ENCODE peak calls at places on chromosomes 2 and 18, in five cellular contexts. One of them, this sample, is unnamed.

GRCh38 chr2:101699191-101699938 is 1.9 kb downstream of the MAP4K4 start:
- DNase-seq in K562: no peak
- DNase-seq in HepG2: no peak
- DNase-seq in GM12878: no peak
- DNase-seq in HCT116: no peak
- DNase-seq in this sample: no peak

GRCh38 chr2:24203029-24203786 is 28.4 kb downstream of the FAM228A start:
- DNase-seq in K562: no peak
- DNase-seq in HepG2: no peak
- DNase-seq in GM12878: no peak
- DNase-seq in HCT116: no peak
- DNase-seq in this sample: no peak

GRCh38 chr18:63681449-63682381 is 20.0 kb upstream of the SERPINB3 start:
- DNase-seq in K562: no peak
- DNase-seq in HepG2: peak; percentile 6
- DNase-seq in GM12878: no peak
- DNase-seq in HCT116: no peak
- DNase-seq in this sample: no peak

GRCh38 chr18:56038258-56039030 is 450.5 kb upstream of the TCF4 start:
- DNase-seq in K562: no peak
- DNase-seq in HepG2: no peak
- DNase-seq in GM12878: no peak
- DNase-seq in HCT116: no peak
- DNase-seq in this sample: no peak

GRCh38 chr18:37343542-37343851 is 222.1 kb downstream of the CELF4 start:
- DNase-seq in K562: no peak
- DNase-seq in HepG2: no peak
- DNase-seq in GM12878: no peak
- DNase-seq in HCT116: no peak
- DNase-seq in this sample: no peak

GRCh38 chr2:85413592-85414421 is 3.6 kb upstream of the CAPG start:
- DNase-seq in K562: peak; percentile 83
- DNase-seq in HepG2: no peak
- DNase-seq in GM12878: no peak
- DNase-seq in HCT116: no peak
- DNase-seq in this sample: no peak

GRCh38 chr2:50126845-50127244 is 905.1 kb downstream of the NRXN1 start:
- DNase-seq in K562: no peak
- DNase-seq in HepG2: no peak
- DNase-seq in GM12878: no peak
- DNase-seq in HCT116: no peak
- DNase-seq in this sample: no peak

GRCh38 chr18:73235491-73235890 is 367.7 kb upstream of the NETO1 start:
- DNase-seq in K562: no peak
- DNase-seq in HepG2: peak; percentile 2
- DNase-seq in GM12878: peak; percentile 11
- DNase-seq in HCT116: no peak
- DNase-seq in this sample: no peak

GRCh38 chr2:32702303-32703064 is 74.6 kb downstream of the TTC27 start:
- DNase-seq in K562: no peak
- DNase-seq in HepG2: no peak
- DNase-seq in GM12878: no peak
- DNase-seq in HCT116: no peak
- DNase-seq in this sample: no peak

GRCh38 chr2:185790361-185790760 is 51.8 kb downstream of the FSIP2 start:
- DNase-seq in K562: no peak
- DNase-seq in HepG2: no peak
- DNase-seq in GM12878: no peak
- DNase-seq in HCT116: no peak
- DNase-seq in this sample: no peak

GRCh38 chr18:46250084-46250811 is 146.1 kb downstream of the HAUS1 start:
- DNase-seq in K562: no peak
- DNase-seq in HepG2: no peak
- DNase-seq in GM12878: peak; percentile 92
- DNase-seq in HCT116: peak; percentile 49
- DNase-seq in this sample: no peak

GRCh38 chr18:77249583-77250500 is at the start of gene GALR1:
- DNase-seq in K562: no peak
- DNase-seq in HepG2: no peak
- DNase-seq in GM12878: no peak
- DNase-seq in HCT116: no peak
- DNase-seq in this sample: no peak

GRCh38 chr2:30368258-30368657 is 78.8 kb upstream of the LCLAT1 start:
- DNase-seq in K562: no peak
- DNase-seq in HepG2: no peak
- DNase-seq in GM12878: no peak
- DNase-seq in HCT116: no peak
- DNase-seq in this sample: no peak

GRCh38 chr2:73266061-73266891 is 18.0 kb downstream of the FBXO41 start:
- DNase-seq in K562: no peak
- DNase-seq in HepG2: no peak
- DNase-seq in GM12878: no peak
- DNase-seq in HCT116: no peak
- DNase-seq in this sample: no peak

GRCh38 chr2:40516604-40517003 is 64.7 kb upstream of the SLC8A1 start:
- DNase-seq in K562: no peak
- DNase-seq in HepG2: no peak
- DNase-seq in GM12878: no peak
- DNase-seq in HCT116: no peak
- DNase-seq in this sample: no peak

GRCh38 chr2:164697688-164698290 is 76.5 kb upstream of the GRB14 start:
- DNase-seq in K562: no peak
- DNase-seq in HepG2: peak; percentile 61
- DNase-seq in GM12878: no peak
- DNase-seq in HCT116: peak; percentile 6
- DNase-seq in this sample: no peak

GRCh38 chr2:101406867-101407266 is 19.6 kb upstream of the CREG2 start:
- DNase-seq in K562: no peak
- DNase-seq in HepG2: no peak
- DNase-seq in GM12878: no peak
- DNase-seq in HCT116: no peak
- DNase-seq in this sample: no peak

GRCh38 chr2:77161009-77161408 is 361.2 kb downstream of the LRRTM4 start:
- DNase-seq in K562: no peak
- DNase-seq in HepG2: peak; percentile 50
- DNase-seq in GM12878: no peak
- DNase-seq in HCT116: no peak
- DNase-seq in this sample: no peak

GRCh38 chr2:27855476-27855875 is 34.7 kb downstream of the RBKS start:
- DNase-seq in K562: no peak
- DNase-seq in HepG2: no peak
- DNase-seq in GM12878: no peak
- DNase-seq in HCT116: no peak
- DNase-seq in this sample: no peak

GRCh38 chr2:238884812-238885408 is 37.0 kb downstream of the TWIST2 start:
- DNase-seq in K562: no peak
- DNase-seq in HepG2: no peak
- DNase-seq in GM12878: no peak
- DNase-seq in HCT116: no peak
- DNase-seq in this sample: no peak

GRCh38 chr2:112065966-112066365 is 10.9 kb downstream of the TMEM87B start:
- DNase-seq in K562: no peak
- DNase-seq in HepG2: no peak
- DNase-seq in GM12878: no peak
- DNase-seq in HCT116: no peak
- DNase-seq in this sample: no peak

GRCh38 chr2:39902103-39902502 is 123.0 kb upstream of the THUMPD2 start:
- DNase-seq in K562: no peak
- DNase-seq in HepG2: no peak
- DNase-seq in GM12878: no peak
- DNase-seq in HCT116: no peak
- DNase-seq in this sample: no peak

GRCh38 chr18:36191286-36191685 is 4.0 kb downstream of the MOCOS start:
- DNase-seq in K562: no peak
- DNase-seq in HepG2: no peak
- DNase-seq in GM12878: no peak
- DNase-seq in HCT116: no peak
- DNase-seq in this sample: no peak

GRCh38 chr2:49687873-49688272 is 533.6 kb upstream of the FSHR start:
- DNase-seq in K562: no peak
- DNase-seq in HepG2: no peak
- DNase-seq in GM12878: no peak
- DNase-seq in HCT116: no peak
- DNase-seq in this sample: no peak

GRCh38 chr18:22846088-22846683 is 86.9 kb upstream of the RBBP8 start:
- DNase-seq in K562: peak; percentile 30
- DNase-seq in HepG2: peak; percentile 21
- DNase-seq in GM12878: no peak
- DNase-seq in HCT116: peak; percentile 21
- DNase-seq in this sample: no peak

GRCh38 chr2:121965666-121966065 is 210.2 kb downstream of the TSN start:
- DNase-seq in K562: no peak
- DNase-seq in HepG2: no peak
- DNase-seq in GM12878: no peak
- DNase-seq in HCT116: no peak
- DNase-seq in this sample: no peak

GRCh38 chr2:76980067-76980466 is 542.1 kb downstream of the LRRTM4 start:
- DNase-seq in K562: no peak
- DNase-seq in HepG2: no peak
- DNase-seq in GM12878: no peak
- DNase-seq in HCT116: no peak
- DNase-seq in this sample: no peak

GRCh38 chr2:128036748-128037607 is 9.1 kb upstream of the SAP130 start:
- DNase-seq in K562: no peak
- DNase-seq in HepG2: no peak
- DNase-seq in GM12878: no peak
- DNase-seq in HCT116: no peak
- DNase-seq in this sample: no peak

GRCh38 chr2:43127941-43128561 is 98.4 kb downstream of the ZFP36L2 start:
- DNase-seq in K562: no peak
- DNase-seq in HepG2: no peak
- DNase-seq in GM12878: no peak
- DNase-seq in HCT116: no peak
- DNase-seq in this sample: no peak
- H3K4me1 ChIP-seq in K562: peaks cover 18% of the 10 kb centered on the region
- H3K4me1 ChIP-seq in HepG2: peaks cover 61% of the 10 kb centered on the region
- H3K4me1 ChIP-seq in GM12878: peaks cover 21% of the 10 kb centered on the region
- H3K4me1 ChIP-seq in HCT116: peaks cover 23% of the 10 kb centered on the region
- H3K4me1 ChIP-seq in this sample: peaks cover 14% of the 10 kb centered on the region

GRCh38 chr2:96526615-96527014 is 9.9 kb upstream of the ARID5A start:
- DNase-seq in K562: no peak
- DNase-seq in HepG2: no peak
- DNase-seq in GM12878: no peak
- DNase-seq in HCT116: no peak
- DNase-seq in this sample: no peak
- H3K4me3 ChIP-seq in K562: no peak overlapping the region
- H3K4me3 ChIP-seq in HepG2: no peak overlapping the region
- H3K4me3 ChIP-seq in GM12878: peak overlapping the region; percentile 28
- H3K4me3 ChIP-seq in HCT116: no peak overlapping the region
- H3K4me3 ChIP-seq in this sample: no peak overlapping the region

GRCh38 chr2:72145658-72146329 is 1.9 kb downstream of the CYP26B1 start:
- DNase-seq in K562: no peak
- DNase-seq in HepG2: no peak
- DNase-seq in GM12878: no peak
- DNase-seq in HCT116: no peak
- DNase-seq in this sample: no peak

GRCh38 chr2:72144412-72144745 is 3.3 kb downstream of the CYP26B1 start:
- DNase-seq in K562: no peak
- DNase-seq in HepG2: no peak
- DNase-seq in GM12878: no peak
- DNase-seq in HCT116: no peak
- DNase-seq in this sample: no peak

GRCh38 chr2:72143441-72144356 is 4.0 kb downstream of the CYP26B1 start:
- DNase-seq in K562: no peak
- DNase-seq in HepG2: no peak
- DNase-seq in GM12878: no peak
- DNase-seq in HCT116: no peak
- DNase-seq in this sample: no peak

GRCh38 chr2:72146357-72147302 is 1.0 kb downstream of the CYP26B1 start:
- DNase-seq in K562: no peak
- DNase-seq in HepG2: no peak
- DNase-seq in GM12878: no peak
- DNase-seq in HCT116: no peak
- DNase-seq in this sample: no peak

DNA sequence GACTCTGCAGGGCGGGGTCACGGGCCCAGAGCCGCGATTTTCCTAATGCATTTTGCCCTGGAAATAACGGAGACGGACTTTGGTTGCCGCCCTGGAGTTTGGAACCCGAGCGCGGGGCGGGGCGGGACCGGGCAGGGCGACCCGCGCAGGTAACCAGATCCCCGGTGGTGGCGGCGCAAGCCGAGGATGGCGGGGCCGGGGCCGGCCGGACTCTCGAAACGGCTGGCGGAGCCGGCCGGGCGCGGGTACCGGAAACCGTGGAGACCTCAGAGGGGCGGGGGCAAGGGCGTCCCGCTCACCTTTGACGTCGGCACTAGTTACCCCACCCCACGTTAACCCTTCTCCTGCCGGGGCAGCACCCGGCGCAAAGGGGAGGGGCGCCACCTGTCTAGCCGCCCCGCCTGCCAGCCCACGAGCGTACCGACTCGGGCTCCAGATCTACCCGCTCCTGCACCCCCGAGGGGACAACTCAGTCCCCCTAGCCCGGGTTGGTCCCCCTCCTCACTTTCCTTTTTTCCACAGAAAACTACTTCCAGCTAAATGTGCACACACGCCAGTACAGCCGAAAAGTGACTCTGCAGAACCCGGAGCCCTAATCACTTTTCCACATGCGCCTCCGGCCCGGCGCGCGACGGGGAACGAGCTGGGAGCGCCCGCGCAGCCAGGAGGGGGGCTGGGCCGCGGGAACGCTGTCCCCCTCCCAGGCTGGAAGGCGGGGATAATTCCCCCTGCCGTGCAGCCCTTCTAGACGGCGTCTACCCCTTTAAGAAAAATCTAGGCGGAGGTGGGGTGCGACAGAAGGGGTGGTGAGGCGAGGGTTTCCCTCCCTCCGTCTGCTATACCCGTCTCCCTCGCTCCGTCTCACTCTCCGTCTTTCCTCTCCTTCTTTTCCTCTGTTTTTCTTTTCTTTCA is 2.7 kb downstream of the CYP26B1 start:
- DNase-seq in K562: no peak
- DNase-seq in HepG2: peak; percentile 24
- DNase-seq in GM12878: no peak
- DNase-seq in HCT116: peak; percentile 58
- DNase-seq in this sample: peak; percentile 52
- TF ChIP-seq YY1 in K562: no peak
- TF ChIP-seq YY1 in HepG2: no peak
- TF ChIP-seq YY1 in GM12878: no peak
- TF ChIP-seq YY1 in HCT116: no peak
- TF ChIP-seq YY1 in this sample: no peak

DNA sequence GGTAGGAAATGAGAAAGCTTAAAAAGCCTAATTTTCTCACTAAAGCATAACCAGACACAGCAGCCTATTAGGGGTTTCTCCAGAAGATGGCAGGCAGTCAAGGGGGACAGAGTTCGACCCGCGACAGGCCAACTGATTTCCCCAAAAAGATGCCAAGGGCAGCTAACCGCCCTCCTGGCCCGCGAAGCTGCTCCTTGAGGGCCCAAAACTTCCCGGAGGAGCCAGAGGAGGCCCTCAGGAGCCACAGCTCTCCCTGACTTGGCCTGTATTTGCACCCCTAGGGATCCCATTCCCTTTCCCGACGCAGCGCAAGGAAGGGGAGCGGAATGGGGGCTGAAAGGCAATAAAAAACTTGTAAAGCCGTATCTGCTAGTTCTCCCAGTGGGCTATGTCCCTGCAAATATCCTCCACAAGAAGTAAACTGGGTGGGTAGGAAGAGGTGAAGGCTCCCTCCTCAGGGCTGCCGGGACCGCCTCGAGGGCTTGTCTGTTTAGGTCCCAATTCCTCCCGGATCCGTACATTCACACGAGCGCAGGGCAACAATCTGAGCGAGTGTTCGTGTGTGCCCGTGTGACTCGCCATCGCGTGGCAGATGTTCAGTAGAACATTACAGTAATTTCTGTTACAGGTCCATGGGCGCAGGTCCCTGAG is 756 bp upstream of the NAGK start:
- DNase-seq in K562: no peak
- DNase-seq in HepG2: no peak
- DNase-seq in GM12878: no peak
- DNase-seq in HCT116: no peak
- DNase-seq in this sample: no peak
- H3K4me1 ChIP-seq in K562: peaks cover 32% of the 10 kb centered on the region
- H3K4me1 ChIP-seq in HepG2: peaks cover 49% of the 10 kb centered on the region
- H3K4me1 ChIP-seq in GM12878: peaks cover 53% of the 10 kb centered on the region
- H3K4me1 ChIP-seq in HCT116: peaks cover 22% of the 10 kb centered on the region
- H3K4me1 ChIP-seq in this sample: no peaks in the 10 kb centered on the region